ENCODE peak calls at places on chromosomes 13 and 19, in eight cellular contexts. P, A, H, N, L, T, Z and E are unnamed samples.

GRCh38 chr13:25584975-25585374 is 213.2 kb downstream of the ATP8A2 start:
- DNase-seq in P (no peak), A (no peak), H (no peak), N (no peak), L (no peak), T (no peak), Z (peak; percentile 1), E (no peak)

GRCh38 chr19:46718157-46718933 is 1.4 kb upstream of the PRKD2 start:
- DNase-seq in P (peak; percentile 30), A (peak; percentile 41), H (peak; percentile 73), N (peak; percentile 69), L (no peak), T (peak; percentile 36), Z (no peak), E (no peak)

GRCh38 chr13:50527612-50528509 is 315.6 kb downstream of the DLEU7 start:
- DNase-seq in P (no peak), A (peak; percentile 38), H (no peak), N (no peak), L (no peak), T (peak; percentile 25), Z (no peak), E (no peak)

GRCh38 chr13:48875071-48875470 is 100.6 kb upstream of the FNDC3A start:
- DNase-seq in P (no peak), A (no peak), H (no peak), N (no peak), L (no peak), T (no peak), Z (no peak), E (no peak)

GRCh38 chr13:42038661-42039456 is 9.6 kb upstream of the DGKH start:
- DNase-seq in P (peak; percentile 17), A (no peak), H (no peak), N (no peak), L (no peak), T (peak; percentile 63), Z (no peak), E (no peak)

GRCh38 chr19:934865-935422 is 9.1 kb downstream of the ARID3A start:
- DNase-seq in P (no peak), A (no peak), H (no peak), N (no peak), L (peak; percentile 82), T (peak; percentile 71), Z (peak; percentile 82), E (peak; percentile 93)

GRCh38 chr13:113297370-113297871 is 382 bp downstream of the LAMP1 start:
- DNase-seq in P (no peak), A (peak; percentile 26), H (peak; percentile 72), N (peak; percentile 64), L (no peak), T (peak; percentile 56), Z (no peak), E (no peak)

GRCh38 chr13:79549355-79550106 is 68.6 kb downstream of the NDFIP2 start:
- DNase-seq in P (no peak), A (no peak), H (no peak), N (no peak), L (no peak), T (no peak), Z (peak; percentile 29), E (no peak)

GRCh38 chr19:54431255-54431838 is 16.1 kb downstream of the TTYH1 start:
- DNase-seq in P (no peak), A (peak; percentile 22), H (no peak), N (no peak), L (no peak), T (no peak), Z (no peak), E (peak; percentile 71)

GRCh38 chr19:3189702-3190469 is 4.2 kb downstream of the NCLN start:
- DNase-seq in P (no peak), A (no peak), H (no peak), N (no peak), L (no peak), T (no peak), Z (no peak), E (no peak)

GRCh38 chr13:41311607-41312500 is 787 bp downstream of the NAA16 start:
- DNase-seq in P (peak; percentile 62), A (peak; percentile 28), H (peak; percentile 59), N (peak; percentile 49), L (no peak), T (peak; percentile 78), Z (peak; percentile 52), E (peak; percentile 60)

GRCh38 chr13:42836930-42837329 is 55.5 kb downstream of the FAM216B start:
- DNase-seq in P (peak; percentile 25), A (peak; percentile 25), H (no peak), N (no peak), L (no peak), T (peak; percentile 73), Z (peak; percentile 89), E (peak; percentile 23)

GRCh38 chr19:12778020-12778904 is 2.9 kb upstream of the HOOK2 start:
- DNase-seq in P (peak; percentile 56), A (peak; percentile 60), H (no peak), N (no peak), L (no peak), T (peak; percentile 88), Z (peak; percentile 78), E (peak; percentile 94)

GRCh38 chr13:113996081-113996911 is 22.4 kb upstream of the C13orf46 start:
- DNase-seq in P (no peak), A (no peak), H (no peak), N (no peak), L (no peak), T (no peak), Z (no peak), E (no peak)

GRCh38 chr19:52200044-52200443 is 10.2 kb downstream of the PPP2R1A start:
- DNase-seq in P (no peak), A (peak; percentile 70), H (no peak), N (no peak), L (peak; percentile 52), T (peak; percentile 93), Z (peak; percentile 46), E (peak; percentile 16)

GRCh38 chr13:97188207-97188606 is 33.9 kb upstream of the MBNL2 start:
- DNase-seq in P (no peak), A (peak; percentile 35), H (no peak), N (no peak), L (no peak), T (no peak), Z (no peak), E (no peak)

GRCh38 chr19:1953441-1954094 is 12.6 kb downstream of the CSNK1G2 start:
- DNase-seq in P (no peak), A (no peak), H (no peak), N (no peak), L (no peak), T (no peak), Z (no peak), E (no peak)

GRCh38 chr19:38209671-38210457 is 14.2 kb downstream of the DPF1 start:
- DNase-seq in P (peak; percentile 87), A (no peak), H (no peak), N (no peak), L (peak; percentile 69), T (peak; percentile 73), Z (peak; percentile 76), E (peak; percentile 31)

GRCh38 chr19:12187625-12188024 is 24.7 kb downstream of the ZNF136 start:
- DNase-seq in P (no peak), A (no peak), H (no peak), N (no peak), L (no peak), T (peak; percentile 21), Z (peak; percentile 14), E (no peak)

GRCh38 chr19:46480409-46480808 is 9.0 kb upstream of the PNMA8A start:
- DNase-seq in P (peak; percentile 65), A (no peak), H (no peak), N (no peak), L (no peak), T (peak; percentile 50), Z (peak; percentile 87), E (no peak)

GRCh38 chr13:40389081-40389641 is 277.3 kb downstream of the FOXO1 start:
- DNase-seq in P (no peak), A (no peak), H (peak; percentile 75), N (peak; percentile 21), L (no peak), T (no peak), Z (no peak), E (no peak)

GRCh38 chr13:36360863-36361262 is 14.7 kb upstream of the SPART start:
- DNase-seq in P (no peak), A (no peak), H (no peak), N (no peak), L (no peak), T (no peak), Z (no peak), E (no peak)

GRCh38 chr13:36359301-36359950 is 13.2 kb upstream of the SPART start:
- DNase-seq in P (no peak), A (no peak), H (no peak), N (no peak), L (no peak), T (no peak), Z (no peak), E (no peak)

GRCh38 chr13:36362914-36363313 is 16.7 kb upstream of the SPART start:
- DNase-seq in P (no peak), A (no peak), H (no peak), N (no peak), L (no peak), T (no peak), Z (no peak), E (no peak)

GRCh38 chr13:36363464-36363863 is 17.3 kb upstream of the SPART start:
- DNase-seq in P (no peak), A (no peak), H (no peak), N (no peak), L (no peak), T (no peak), Z (no peak), E (no peak)

GRCh38 chr13:36362251-36362650 is 16.1 kb upstream of the SPART start:
- DNase-seq in P (no peak), A (peak; percentile 95), H (no peak), N (no peak), L (no peak), T (peak; percentile 96), Z (peak; percentile 87), E (no peak)
- H3K4me3 ChIP-seq in P (no peak overlapping the region), A (no peak overlapping the region), H (no peak overlapping the region), N (no peak overlapping the region), L (no peak overlapping the region), T (no peak overlapping the region), Z (no peak overlapping the region), E (no peak overlapping the region)

DNA sequence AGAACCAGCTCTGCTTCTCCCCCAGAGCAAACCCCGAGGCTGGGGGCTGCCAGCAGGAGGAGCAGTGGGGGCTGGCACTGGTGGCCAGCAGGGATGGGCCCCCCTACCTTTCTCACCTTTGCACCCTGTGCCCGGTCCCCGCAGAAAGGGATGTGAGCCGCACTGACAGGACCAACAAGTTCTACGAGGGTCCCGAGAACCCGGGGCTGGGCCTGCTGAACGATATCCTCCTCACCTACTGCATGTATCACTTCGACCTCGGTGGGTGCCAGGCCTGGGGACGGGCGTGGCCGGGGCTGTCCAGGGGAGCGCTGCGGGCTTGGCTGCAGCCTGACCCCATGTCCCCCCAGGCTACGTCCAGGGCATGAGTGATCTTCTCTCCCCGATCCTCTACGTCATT is 6.6 kb downstream of the TBC1D17 start:
- DNase-seq in P (no peak), A (no peak), H (no peak), N (no peak), L (no peak), T (no peak), Z (no peak), E (no peak)
- H3K4me3 ChIP-seq in P (no peak overlapping the region), A (no peak overlapping the region), H (no peak overlapping the region), N (no peak overlapping the region), L (no peak overlapping the region), T (no peak overlapping the region), Z (no peak overlapping the region), E (no peak overlapping the region)

GRCh38 chr13:44274838-44275237 is 98.8 kb upstream of the SERP2 start:
- DNase-seq in P (no peak), A (no peak), H (no peak), N (no peak), L (no peak), T (peak; percentile 13), Z (peak; percentile 64), E (no peak)
- H3K4me3 ChIP-seq in P (no peak overlapping the region), A (no peak overlapping the region), H (peak overlapping the region; percentile 48), N (peak overlapping the region; percentile 61), L (peak overlapping the region; percentile 44), T (peak overlapping the region; percentile 55), Z (no peak overlapping the region), E (peak overlapping the region; percentile 26)

GRCh38 chr13:91172160-91172559 is 175.3 kb upstream of the MIR17HG start:
- DNase-seq in P (no peak), A (no peak), H (no peak), N (no peak), L (no peak), T (no peak), Z (no peak), E (no peak)
- H3K4me3 ChIP-seq in P (no peak overlapping the region), A (no peak overlapping the region), H (no peak overlapping the region), N (no peak overlapping the region), L (no peak overlapping the region), T (no peak overlapping the region), Z (no peak overlapping the region), E (no peak overlapping the region)